ENCODE peak calls at places on chromosomes 5 and 9, in six cellular contexts. One of them, this sample, is unnamed.
A peak's percentile ranks its signal among the peaks of the same experiment; 100 is the strongest.

GRCh38 chr5:107696071-107696470 is 25.3 kb upstream of the EFNA5 start:
- DNase-seq in adrenal gland: no peak
- DNase-seq in Peyer's patch: no peak
- DNase-seq in CD8-positive, alpha-beta memory T cell: no peak
- DNase-seq in body of pancreas: no peak
- DNase-seq in epithelial cell of esophagus: no peak
- DNase-seq in this sample: peak; percentile 80

GRCh38 chr5:139638090-139638735 is 9.9 kb upstream of the CXXC5 start:
- DNase-seq in adrenal gland: peak; percentile 91
- DNase-seq in epithelial cell of esophagus: no peak
- DNase-seq in body of pancreas: peak; percentile 94
- DNase-seq in CD8-positive, alpha-beta memory T cell: no peak
- DNase-seq in Peyer's patch: peak; percentile 80
- DNase-seq in this sample: no peak

GRCh38 chr5:34651791-34652190 is 4.3 kb upstream of the RAI14 start:
- DNase-seq in adrenal gland: no peak
- DNase-seq in CD8-positive, alpha-beta memory T cell: no peak
- DNase-seq in Peyer's patch: no peak
- DNase-seq in epithelial cell of esophagus: no peak
- DNase-seq in body of pancreas: no peak
- DNase-seq in this sample: no peak

GRCh38 chr5:136781464-136781863 is 416.1 kb upstream of the TRPC7 start:
- DNase-seq in epithelial cell of esophagus: no peak
- DNase-seq in body of pancreas: no peak
- DNase-seq in CD8-positive, alpha-beta memory T cell: no peak
- DNase-seq in Peyer's patch: no peak
- DNase-seq in adrenal gland: no peak
- DNase-seq in this sample: no peak

GRCh38 chr5:86909896-86910295 is 292.2 kb downstream of the COX7C start:
- DNase-seq in epithelial cell of esophagus: peak; percentile 47
- DNase-seq in body of pancreas: no peak
- DNase-seq in Peyer's patch: no peak
- DNase-seq in CD8-positive, alpha-beta memory T cell: no peak
- DNase-seq in adrenal gland: no peak
- DNase-seq in this sample: no peak

GRCh38 chr5:13188393-13188792 is 756.1 kb downstream of the DNAH5 start:
- DNase-seq in body of pancreas: no peak
- DNase-seq in epithelial cell of esophagus: peak; percentile 51
- DNase-seq in CD8-positive, alpha-beta memory T cell: no peak
- DNase-seq in Peyer's patch: no peak
- DNase-seq in adrenal gland: no peak
- DNase-seq in this sample: no peak

GRCh38 chr5:57698785-57699184 is 216.2 kb upstream of the ACTBL2 start:
- DNase-seq in CD8-positive, alpha-beta memory T cell: no peak
- DNase-seq in Peyer's patch: no peak
- DNase-seq in adrenal gland: no peak
- DNase-seq in body of pancreas: no peak
- DNase-seq in epithelial cell of esophagus: peak; percentile 95
- DNase-seq in this sample: no peak

GRCh38 chr9:136520053-136520540 is 25.8 kb downstream of the NOTCH1 start:
- DNase-seq in Peyer's patch: no peak
- DNase-seq in body of pancreas: peak; percentile 60
- DNase-seq in epithelial cell of esophagus: no peak
- DNase-seq in adrenal gland: no peak
- DNase-seq in CD8-positive, alpha-beta memory T cell: no peak
- DNase-seq in this sample: no peak

GRCh38 chr5:180080670-180081280 is 9.2 kb upstream of the RNF130 start:
- DNase-seq in Peyer's patch: peak; percentile 24
- DNase-seq in epithelial cell of esophagus: no peak
- DNase-seq in CD8-positive, alpha-beta memory T cell: peak; percentile 24
- DNase-seq in adrenal gland: peak; percentile 51
- DNase-seq in body of pancreas: no peak
- DNase-seq in this sample: no peak

DNA sequence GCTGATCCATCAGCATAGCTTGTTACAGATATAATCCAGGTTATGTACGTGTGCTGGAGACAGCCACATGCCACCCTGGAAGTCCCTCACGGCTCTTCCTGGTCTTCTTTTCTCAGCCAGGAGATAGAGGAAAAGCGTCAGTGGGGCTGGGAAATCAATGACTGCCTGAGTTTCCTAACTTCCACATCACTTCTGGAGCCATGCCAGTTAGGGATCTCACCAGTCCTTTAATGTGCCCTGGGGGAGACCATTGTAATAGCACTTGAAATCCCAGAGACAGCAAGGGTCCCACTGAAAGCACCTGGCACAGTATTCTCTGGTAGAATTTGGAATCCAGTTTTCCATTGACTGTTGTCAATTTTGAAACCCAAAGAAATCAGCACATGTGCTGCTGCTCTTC is 29.2 kb downstream of the ANXA2R start:
- DNase-seq in Peyer's patch: no peak
- DNase-seq in adrenal gland: no peak
- DNase-seq in epithelial cell of esophagus: no peak
- DNase-seq in body of pancreas: no peak
- DNase-seq in CD8-positive, alpha-beta memory T cell: no peak
- DNase-seq in this sample: no peak
- H3K4me3 ChIP-seq in Peyer's patch: no peak overlapping the region
- H3K4me3 ChIP-seq in adrenal gland: no peak overlapping the region
- H3K4me3 ChIP-seq in epithelial cell of esophagus: no peak overlapping the region
- H3K4me3 ChIP-seq in body of pancreas: no peak overlapping the region
- H3K4me3 ChIP-seq in CD8-positive, alpha-beta memory T cell: peak overlapping the region; percentile 79
- H3K4me3 ChIP-seq in this sample: no peak overlapping the region

GRCh38 chr5:64502181-64502580 is 3.6 kb upstream of the RGS7BP start:
- DNase-seq in epithelial cell of esophagus: no peak
- DNase-seq in body of pancreas: no peak
- DNase-seq in adrenal gland: no peak
- DNase-seq in Peyer's patch: no peak
- DNase-seq in CD8-positive, alpha-beta memory T cell: no peak
- DNase-seq in this sample: no peak
- H3K4me3 ChIP-seq in epithelial cell of esophagus: no peak overlapping the region
- H3K4me3 ChIP-seq in body of pancreas: no peak overlapping the region
- H3K4me3 ChIP-seq in adrenal gland: no peak overlapping the region
- H3K4me3 ChIP-seq in Peyer's patch: no peak overlapping the region
- H3K4me3 ChIP-seq in CD8-positive, alpha-beta memory T cell: no peak overlapping the region
- H3K4me3 ChIP-seq in this sample: no peak overlapping the region

GRCh38 chr5:32831630-32832029 is 120.5 kb downstream of the NPR3 start:
- DNase-seq in CD8-positive, alpha-beta memory T cell: no peak
- DNase-seq in epithelial cell of esophagus: no peak
- DNase-seq in Peyer's patch: no peak
- DNase-seq in adrenal gland: no peak
- DNase-seq in body of pancreas: peak; percentile 14
- DNase-seq in this sample: no peak

GRCh38 chr5:32837211-32837610 is 126.1 kb downstream of the NPR3 start:
- DNase-seq in epithelial cell of esophagus: no peak
- DNase-seq in Peyer's patch: no peak
- DNase-seq in body of pancreas: no peak
- DNase-seq in adrenal gland: no peak
- DNase-seq in CD8-positive, alpha-beta memory T cell: no peak
- DNase-seq in this sample: no peak

GRCh38 chr5:32836176-32836575 is 125.1 kb downstream of the NPR3 start:
- DNase-seq in Peyer's patch: no peak
- DNase-seq in CD8-positive, alpha-beta memory T cell: no peak
- DNase-seq in adrenal gland: no peak
- DNase-seq in body of pancreas: no peak
- DNase-seq in epithelial cell of esophagus: no peak
- DNase-seq in this sample: no peak

GRCh38 chr5:32833127-32833526 is 122.0 kb downstream of the NPR3 start:
- DNase-seq in body of pancreas: peak; percentile 71
- DNase-seq in adrenal gland: no peak
- DNase-seq in CD8-positive, alpha-beta memory T cell: no peak
- DNase-seq in epithelial cell of esophagus: no peak
- DNase-seq in Peyer's patch: no peak
- DNase-seq in this sample: no peak

DNA sequence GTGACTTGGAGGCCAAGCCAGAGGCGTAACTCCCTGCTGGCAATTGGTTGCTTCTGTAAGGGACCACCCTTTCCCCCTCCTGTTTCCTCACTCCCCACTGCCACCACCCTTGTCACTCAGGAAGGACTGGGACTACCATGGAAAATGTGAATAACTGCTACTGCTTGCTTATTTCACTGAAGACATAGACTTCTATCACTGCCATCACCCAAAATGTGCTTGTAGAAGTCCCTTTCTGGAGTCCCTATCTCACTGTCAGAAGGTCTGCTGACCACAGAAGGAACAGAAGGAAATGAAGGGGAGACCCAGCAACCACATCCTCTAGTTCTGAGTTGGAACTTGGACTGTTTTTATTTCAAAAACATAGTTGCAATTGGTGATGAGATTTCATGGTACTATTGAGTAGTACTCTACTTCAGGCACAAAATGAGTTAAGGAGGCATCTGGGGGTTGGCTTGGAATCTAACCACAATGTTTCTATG is 122.5 kb downstream of the NPR3 start:
- DNase-seq in adrenal gland: no peak
- DNase-seq in epithelial cell of esophagus: no peak
- DNase-seq in body of pancreas: no peak
- DNase-seq in CD8-positive, alpha-beta memory T cell: no peak
- DNase-seq in Peyer's patch: no peak
- DNase-seq in this sample: no peak
- H3K4me3 ChIP-seq in adrenal gland: no peak overlapping the region
- H3K4me3 ChIP-seq in epithelial cell of esophagus: no peak overlapping the region
- H3K4me3 ChIP-seq in body of pancreas: no peak overlapping the region
- H3K4me3 ChIP-seq in CD8-positive, alpha-beta memory T cell: no peak overlapping the region
- H3K4me3 ChIP-seq in Peyer's patch: no peak overlapping the region
- H3K4me3 ChIP-seq in this sample: no peak overlapping the region

GRCh38 chr9:21974542-21975409 is 19.4 kb downstream of the CDKN2A start:
- DNase-seq in body of pancreas: peak; percentile 55
- DNase-seq in epithelial cell of esophagus: peak; percentile 69
- DNase-seq in adrenal gland: peak; percentile 70
- DNase-seq in CD8-positive, alpha-beta memory T cell: peak; percentile 22
- DNase-seq in Peyer's patch: peak; percentile 46
- DNase-seq in this sample: no peak

GRCh38 chr9:21970800-21971620 is 23.2 kb downstream of the CDKN2A start:
- DNase-seq in CD8-positive, alpha-beta memory T cell: no peak
- DNase-seq in adrenal gland: no peak
- DNase-seq in body of pancreas: no peak
- DNase-seq in Peyer's patch: no peak
- DNase-seq in epithelial cell of esophagus: no peak
- DNase-seq in this sample: no peak

GRCh38 chr9:21976334-21976875 is 17.8 kb downstream of the CDKN2A start:
- DNase-seq in body of pancreas: no peak
- DNase-seq in Peyer's patch: no peak
- DNase-seq in CD8-positive, alpha-beta memory T cell: no peak
- DNase-seq in adrenal gland: no peak
- DNase-seq in epithelial cell of esophagus: no peak
- DNase-seq in this sample: no peak

GRCh38 chr9:21972361-21972760 is 21.8 kb downstream of the CDKN2A start:
- DNase-seq in body of pancreas: no peak
- DNase-seq in Peyer's patch: no peak
- DNase-seq in adrenal gland: no peak
- DNase-seq in CD8-positive, alpha-beta memory T cell: no peak
- DNase-seq in epithelial cell of esophagus: no peak
- DNase-seq in this sample: no peak

GRCh38 chr9:21974230-21974541 is 20.0 kb downstream of the CDKN2A start:
- DNase-seq in adrenal gland: no peak
- DNase-seq in epithelial cell of esophagus: no peak
- DNase-seq in CD8-positive, alpha-beta memory T cell: no peak
- DNase-seq in body of pancreas: no peak
- DNase-seq in Peyer's patch: no peak
- DNase-seq in this sample: no peak
- H3K4me3 ChIP-seq in adrenal gland: no peak overlapping the region
- H3K4me3 ChIP-seq in epithelial cell of esophagus: peak overlapping the region; percentile 53
- H3K4me3 ChIP-seq in CD8-positive, alpha-beta memory T cell: no peak overlapping the region
- H3K4me3 ChIP-seq in body of pancreas: no peak overlapping the region
- H3K4me3 ChIP-seq in Peyer's patch: peak overlapping the region; percentile 57
- H3K4me3 ChIP-seq in this sample: no peak overlapping the region

GRCh38 chr9:37381094-37381741 is 41.3 kb upstream of the GRHPR start:
- DNase-seq in body of pancreas: peak; percentile 31
- DNase-seq in CD8-positive, alpha-beta memory T cell: no peak
- DNase-seq in adrenal gland: peak; percentile 67
- DNase-seq in Peyer's patch: no peak
- DNase-seq in epithelial cell of esophagus: no peak
- DNase-seq in this sample: no peak

GRCh38 chr9:37379835-37380234 is 42.7 kb upstream of the GRHPR start:
- DNase-seq in CD8-positive, alpha-beta memory T cell: no peak
- DNase-seq in adrenal gland: no peak
- DNase-seq in body of pancreas: no peak
- DNase-seq in epithelial cell of esophagus: no peak
- DNase-seq in Peyer's patch: no peak
- DNase-seq in this sample: no peak

GRCh38 chr9:37380570-37380969 is 41.9 kb upstream of the GRHPR start:
- DNase-seq in body of pancreas: no peak
- DNase-seq in adrenal gland: no peak
- DNase-seq in CD8-positive, alpha-beta memory T cell: no peak
- DNase-seq in Peyer's patch: no peak
- DNase-seq in epithelial cell of esophagus: no peak
- DNase-seq in this sample: no peak

GRCh38 chr9:37377688-37378612 is 44.5 kb upstream of the GRHPR start:
- DNase-seq in Peyer's patch: no peak
- DNase-seq in adrenal gland: no peak
- DNase-seq in epithelial cell of esophagus: no peak
- DNase-seq in body of pancreas: no peak
- DNase-seq in CD8-positive, alpha-beta memory T cell: no peak
- DNase-seq in this sample: no peak

DNA sequence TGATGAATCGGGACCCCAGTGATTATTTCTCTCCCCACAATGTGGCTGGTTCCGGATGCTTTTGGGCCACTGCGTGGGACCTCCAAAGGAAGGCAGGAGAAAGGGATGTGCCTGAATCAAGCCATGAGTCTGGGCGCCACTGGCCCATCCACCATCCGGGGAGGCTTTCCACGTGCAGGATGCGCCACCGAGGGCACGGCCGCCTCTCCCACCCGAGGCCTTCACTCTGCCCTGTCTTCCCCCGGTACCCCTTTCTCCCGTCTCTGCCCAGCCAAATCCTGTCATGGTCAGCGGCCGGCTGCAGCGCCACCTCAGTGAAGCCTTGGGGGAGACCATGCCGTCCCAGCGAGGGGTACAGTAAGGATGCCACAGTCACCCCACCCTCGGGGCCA is 43.9 kb upstream of the GRHPR start:
- DNase-seq in body of pancreas: no peak
- DNase-seq in epithelial cell of esophagus: no peak
- DNase-seq in adrenal gland: no peak
- DNase-seq in Peyer's patch: no peak
- DNase-seq in CD8-positive, alpha-beta memory T cell: no peak
- DNase-seq in this sample: no peak
- H3K4me3 ChIP-seq in body of pancreas: no peak overlapping the region
- H3K4me3 ChIP-seq in epithelial cell of esophagus: no peak overlapping the region
- H3K4me3 ChIP-seq in adrenal gland: no peak overlapping the region
- H3K4me3 ChIP-seq in Peyer's patch: no peak overlapping the region
- H3K4me3 ChIP-seq in CD8-positive, alpha-beta memory T cell: no peak overlapping the region
- H3K4me3 ChIP-seq in this sample: no peak overlapping the region

This sample was measured in HAP-1.